ENCODE peak calls at places on chromosomes 4 and X, in five cellular contexts. L is CD4-positive, alpha-beta T cell; Z is sciatic nerve; T is B cell; K is pancreas. D is an unnamed sample.

GRCh38 chr4:146513548-146513947 is 8.2 kb downstream of the SLC10A7 start:
- ATAC-seq in K (no peak), L (no peak), T (no peak), Z (no peak), D (no peak)

GRCh38 chrX:31590581-31591113 is 518.8 kb upstream of the FTHL17 start:
- ATAC-seq in Z (no peak), K (no peak), L (no peak), T (no peak), D (no peak)

GRCh38 chr4:128558896-128559669 is 250.4 kb upstream of the JADE1 start:
- ATAC-seq in T (no peak), K (no peak), L (no peak), Z (peak), D (no peak)

GRCh38 chr4:38306482-38307071 is 346.4 kb downstream of the PTTG2 start:
- ATAC-seq in L (no peak), K (no peak), Z (no peak), T (peak), D (no peak)

GRCh38 chrX:96684339-96685204 is at the start of gene DIAPH2:
- ATAC-seq in L (peak), K (peak), Z (peak), T (peak), D (peak)

GRCh38 chr4:11039494-11040142 is 355.1 kb upstream of the CLNK start:
- ATAC-seq in T (no peak), K (no peak), L (no peak), Z (peak), D (no peak)

GRCh38 chrX:97628807-97629596 is 745.3 kb downstream of the RPA4 start:
- ATAC-seq in T (no peak), L (no peak), K (no peak), Z (no peak), D (no peak)

GRCh38 chr4:85825937-85826678 is 351.2 kb downstream of the ARHGAP24 start:
- ATAC-seq in Z (peak), K (peak), L (no peak), T (no peak), D (no peak)

GRCh38 chr4:121344128-121344527 is 36.7 kb downstream of the QRFPR start:
- ATAC-seq in T (no peak), Z (no peak), K (peak), L (no peak), D (no peak)

GRCh38 chr4:169675825-169676224 is 55.4 kb downstream of the CLCN3 start:
- ATAC-seq in Z (no peak), K (no peak), T (no peak), L (no peak), D (no peak)

GRCh38 chr4:7978489-7978888 is 38.8 kb upstream of the AFAP1 start:
- ATAC-seq in K (no peak), L (no peak), T (no peak), Z (peak), D (peak)

D was measured in esophagus mucosa.